ENCODE peak calls at places on chromosomes 16 and 17, in eight cellular contexts. V is neural crest cell, J is heart right ventricle, M is RWPE1, X is A673, C is A549, N is AG10803, P is left lung. E is an unnamed sample.
A peak's percentile ranks its signal among the peaks of the same experiment; 100 is the strongest.

GRCh38 chr17:80783971-80784370 is 207.7 kb upstream of the CHMP6 start:
- DNase-seq in V (no peak), J (no peak), M (no peak), X (no peak), C (no peak), N (peak; percentile 58), P (peak; percentile 11), E (no peak)

GRCh38 chr17:60602385-60602742 is 2.4 kb downstream of the PPM1D start:
- DNase-seq in V (no peak), J (no peak), M (no peak), X (no peak), C (peak; percentile 22), N (peak; percentile 14), P (no peak), E (peak; percentile 11)

GRCh38 chr17:80660527-80661198 is 116.0 kb downstream of the RPTOR start:
- DNase-seq in V (no peak), J (no peak), M (no peak), X (no peak), C (no peak), N (no peak), P (no peak), E (no peak)

GRCh38 chr16:69927056-69927757 is 23.9 kb upstream of the CLEC18A start:
- DNase-seq in V (no peak), J (peak; percentile 72), M (no peak), X (no peak), C (no peak), N (peak; percentile 77), P (peak; percentile 54), E (peak; percentile 22)

GRCh38 chr17:39920218-39921210 is 2.1 kb upstream of the GSDMB start:
- DNase-seq in V (no peak), J (no peak), M (no peak), X (no peak), C (no peak), N (no peak), P (no peak), E (peak; percentile 22)

GRCh38 chr17:64230551-64231408 is 32.3 kb downstream of the TEX2 start:
- DNase-seq in V (no peak), J (no peak), M (peak; percentile 85), X (no peak), C (peak; percentile 14), N (peak; percentile 96), P (no peak), E (no peak)

GRCh38 chr17:19897901-19898300 is 30.2 kb upstream of the ULK2 start:
- DNase-seq in V (no peak), J (no peak), M (peak; percentile 53), X (peak; percentile 10), C (peak; percentile 61), N (peak; percentile 88), P (no peak), E (no peak)

GRCh38 chr16:68778551-68779231 is 41.6 kb downstream of the CDH1 start:
- DNase-seq in V (no peak), J (no peak), M (peak; percentile 69), X (no peak), C (no peak), N (no peak), P (peak; percentile 52), E (no peak)

GRCh38 chr16:84324439-84325262 is 30.0 kb downstream of the WFDC1 start:
- DNase-seq in V (no peak), J (no peak), M (no peak), X (no peak), C (no peak), N (no peak), P (no peak), E (no peak)

GRCh38 chr16:4640572-4641305 is 16.1 kb downstream of the MGRN1 start:
- DNase-seq in V (no peak), J (no peak), M (no peak), X (no peak), C (no peak), N (peak; percentile 33), P (no peak), E (no peak)

GRCh38 chr17:21397341-21398050 is 21.3 kb downstream of the KCNJ12 start:
- DNase-seq in V (no peak), J (no peak), M (no peak), X (no peak), C (no peak), N (peak; percentile 87), P (no peak), E (no peak)

GRCh38 chr16:51306116-51306515 is 155.0 kb upstream of the SALL1 start:
- DNase-seq in V (no peak), J (no peak), M (no peak), X (no peak), C (no peak), N (peak; percentile 82), P (no peak), E (no peak)

GRCh38 chr17:50585346-50585745 is 24.8 kb downstream of the CACNA1G start:
- DNase-seq in V (no peak), J (no peak), M (no peak), X (no peak), C (no peak), N (no peak), P (no peak), E (no peak)

GRCh38 chr17:44360144-44360533 is 3.5 kb downstream of the FAM171A2 start:
- DNase-seq in V (no peak), J (no peak), M (no peak), X (no peak), C (no peak), N (no peak), P (no peak), E (no peak)

GRCh38 chr17:68352041-68352440 is 60.7 kb downstream of the ARSG start:
- DNase-seq in V (no peak), J (no peak), M (no peak), X (no peak), C (no peak), N (peak; percentile 34), P (no peak), E (no peak)

GRCh38 chr17:29549169-29549935 is 17.5 kb downstream of the ABHD15 start:
- DNase-seq in V (no peak), J (no peak), M (no peak), X (peak; percentile 27), C (no peak), N (peak; percentile 59), P (no peak), E (no peak)

GRCh38 chr16:86953631-86954465 is 363.3 kb downstream of the C16orf95 start:
- DNase-seq in V (peak; percentile 69), J (no peak), M (no peak), X (no peak), C (no peak), N (no peak), P (no peak), E (peak; percentile 65)

GRCh38 chr17:42135664-42136653 is 13.4 kb downstream of the HSPB9 start:
- DNase-seq in V (no peak), J (peak; percentile 79), M (peak; percentile 65), X (peak; percentile 9), C (peak; percentile 77), N (peak; percentile 54), P (peak; percentile 89), E (no peak)

GRCh38 chr17:51270675-51271074 is 10.3 kb downstream of the UTP18 start:
- DNase-seq in V (no peak), J (no peak), M (no peak), X (no peak), C (no peak), N (no peak), P (no peak), E (no peak)

GRCh38 chr17:49567871-49568694 is 7.6 kb upstream of the NXPH3 start:
- DNase-seq in V (peak; percentile 95), J (peak; percentile 89), M (peak; percentile 71), X (peak; percentile 82), C (peak; percentile 92), N (peak; percentile 71), P (peak; percentile 88), E (peak; percentile 95)

GRCh38 chr16:17493012-17493411 is 22.3 kb upstream of the XYLT1 start:
- DNase-seq in V (no peak), J (no peak), M (no peak), X (no peak), C (no peak), N (no peak), P (no peak), E (no peak)

GRCh38 chr16:17488506-17488905 is 17.7 kb upstream of the XYLT1 start:
- DNase-seq in V (no peak), J (no peak), M (no peak), X (no peak), C (no peak), N (no peak), P (no peak), E (no peak)

GRCh38 chr16:17491140-17491662 is 20.4 kb upstream of the XYLT1 start:
- DNase-seq in V (no peak), J (no peak), M (no peak), X (no peak), C (no peak), N (no peak), P (no peak), E (no peak)
- TF ChIP-seq CTCF in V (no peak), J (no peak), M (no peak), X (no peak), C (no peak), N (peak; percentile 4), P (no peak), E (no peak)

DNA sequence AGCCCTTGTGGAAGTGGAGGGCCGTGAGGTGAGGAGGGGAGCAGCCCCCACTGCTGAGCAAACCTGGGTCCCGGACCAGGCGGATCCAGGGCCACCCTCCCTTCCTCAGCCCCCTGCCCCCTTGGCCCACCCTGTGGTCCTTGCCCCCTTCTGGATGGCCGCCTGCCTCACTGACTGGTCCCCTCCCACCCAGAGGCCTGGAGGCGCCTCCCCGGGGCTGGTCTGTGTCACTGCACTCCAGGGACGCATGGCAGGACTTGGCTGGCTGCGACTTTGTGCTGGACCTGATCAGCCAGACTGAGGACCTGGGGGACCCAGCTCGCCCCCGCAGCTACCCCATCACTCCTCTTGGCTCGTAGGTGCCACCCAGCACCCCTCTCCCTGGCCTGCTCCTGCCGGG is 19.2 kb upstream of the SMIM5 start:
- DNase-seq in V (no peak), J (no peak), M (no peak), X (no peak), C (peak; percentile 44), N (no peak), P (no peak), E (peak; percentile 33)
- TF ChIP-seq CTCF in V (no peak), J (no peak), M (no peak), X (peak; percentile 33), C (peak; percentile 31), N (no peak), P (no peak), E (no peak)

GRCh38 chr16:82621796-82622195 is 5.0 kb upstream of the CDH13 start:
- DNase-seq in V (no peak), J (no peak), M (no peak), X (no peak), C (no peak), N (no peak), P (no peak), E (no peak)
- TF ChIP-seq CTCF in V (no peak), J (peak; percentile 47), M (no peak), X (peak; percentile 27), C (peak; percentile 7), N (peak; percentile 24), P (no peak), E (no peak)

DNA sequence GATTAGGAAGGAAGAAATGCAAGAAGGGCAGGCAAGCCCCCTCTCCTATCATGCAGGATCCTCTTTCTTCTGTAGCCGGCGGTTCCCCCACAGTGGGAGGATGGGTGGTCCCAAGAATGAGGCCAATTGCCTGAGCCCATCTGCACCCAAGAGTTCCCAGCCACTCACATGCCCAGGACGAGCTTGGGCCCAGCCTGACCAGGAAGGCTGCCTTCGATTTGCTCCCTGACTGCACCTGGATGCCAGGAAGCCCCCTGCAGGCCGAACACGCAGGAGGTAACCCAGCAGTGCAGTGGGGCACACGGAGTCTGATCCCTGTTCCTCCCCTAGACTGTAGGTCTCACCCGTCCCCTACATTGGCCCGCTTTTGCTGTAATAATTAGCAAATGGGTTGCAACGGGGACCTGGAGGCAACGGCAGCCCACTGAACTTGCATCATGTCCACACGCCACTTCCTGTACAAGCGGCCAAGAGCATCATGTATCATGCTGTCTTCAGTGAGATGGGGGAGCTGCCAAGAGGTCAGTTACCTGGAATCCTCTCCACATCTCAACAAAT is 67.5 kb downstream of the AMFR start:
- DNase-seq in V (no peak), J (no peak), M (no peak), X (no peak), C (no peak), N (no peak), P (no peak), E (no peak)
- TF ChIP-seq CTCF in V (no peak), J (no peak), M (no peak), X (no peak), C (no peak), N (no peak), P (no peak), E (no peak)

E was measured in nephron progenitor cell.